ENCODE peak calls at places on chromosome 20, in four cellular contexts. P, V, Z and X are unnamed samples.
A peak's percentile ranks its signal among the peaks of the same experiment; 100 is the strongest.

GRCh38 chr20:4183361-4183760 is 168.0 kb upstream of the RNF24 start:
- DNase-seq in Z (no peak), V (no peak), P (no peak), X (no peak)

GRCh38 chr20:20317195-20318113 is 50.5 kb upstream of the INSM1 start:
- DNase-seq in Z (no peak), V (no peak), P (no peak), X (no peak)

GRCh38 chr20:33791959-33792597 is 19.1 kb upstream of the CHMP4B start:
- DNase-seq in V (peak; percentile 37), Z (peak; percentile 61), P (peak; percentile 60), X (no peak)

GRCh38 chr20:16898433-16898832 is 150.3 kb downstream of the OTOR start:
- DNase-seq in P (peak; percentile 12), V (peak; percentile 17), Z (no peak), X (no peak)

GRCh38 chr20:40462600-40462999 is 226.4 kb downstream of the MAFB start:
- DNase-seq in V (no peak), Z (no peak), P (no peak), X (no peak)

GRCh38 chr20:11344939-11345338 is 572.8 kb upstream of the BTBD3 start:
- DNase-seq in P (no peak), Z (no peak), V (no peak), X (no peak)

GRCh38 chr20:48064929-48065328 is 279.6 kb upstream of the SULF2 start:
- DNase-seq in P (peak; percentile 45), V (peak; percentile 11), Z (no peak), X (no peak)

GRCh38 chr20:62339647-62340062 is 27.5 kb downstream of the LAMA5 start:
- DNase-seq in Z (no peak), V (no peak), P (no peak), X (no peak)

GRCh38 chr20:36455972-36456625 is 85.2 kb upstream of the MYL9 start:
- DNase-seq in V (no peak), Z (no peak), P (no peak), X (no peak)

GRCh38 chr20:9112541-9113515 is 43.9 kb downstream of the PLCB4 start:
- DNase-seq in P (peak; percentile 62), Z (peak; percentile 59), V (peak; percentile 78), X (peak; percentile 55)

GRCh38 chr20:31712564-31713311 is 9.9 kb downstream of the BCL2L1 start:
- DNase-seq in V (peak; percentile 82), Z (peak; percentile 91), P (peak; percentile 63), X (peak; percentile 93)

GRCh38 chr20:9503530-9504251 is 10.7 kb upstream of the LAMP5 start:
- DNase-seq in V (peak; percentile 45), P (peak; percentile 43), Z (no peak), X (peak; percentile 88)

GRCh38 chr20:39778847-39779641 is 816.9 kb downstream of the DHX35 start:
- DNase-seq in P (no peak), V (no peak), Z (no peak), X (peak; percentile 41)

GRCh38 chr20:59173938-59174496 is 10.4 kb downstream of the ZNF831 start:
- DNase-seq in V (no peak), P (no peak), Z (no peak), X (no peak)

GRCh38 chr20:34415079-34415478 is 52.0 kb downstream of the ITCH start:
- DNase-seq in Z (peak; percentile 45), P (no peak), V (no peak), X (no peak)

GRCh38 chr20:58882704-58883089 is 30.2 kb downstream of the GNAS start:
- DNase-seq in V (no peak), Z (no peak), P (no peak), X (no peak)

GRCh38 chr20:19778404-19778803 is 20.3 kb downstream of the RIN2 start:
- DNase-seq in V (no peak), P (no peak), Z (no peak), X (no peak)

GRCh38 chr20:3390759-3391500 is 16.5 kb downstream of the DNAAF9 start:
- DNase-seq in V (no peak), P (no peak), Z (no peak), X (no peak)

GRCh38 chr20:59175861-59176260 is 12.2 kb downstream of the ZNF831 start:
- DNase-seq in Z (no peak), V (no peak), P (no peak), X (no peak)

GRCh38 chr20:19918965-19919329 is 98.2 kb upstream of the NAA20 start:
- DNase-seq in Z (no peak), V (no peak), P (no peak), X (no peak)

GRCh38 chr20:46349742-46350056 is 41.4 kb upstream of the CDH22 start:
- DNase-seq in V (no peak), P (no peak), Z (no peak), X (no peak)

GRCh38 chr20:6580486-6580885 is 187.0 kb upstream of the BMP2 start:
- DNase-seq in Z (no peak), P (no peak), V (no peak), X (no peak)

GRCh38 chr20:45835230-45836224 is 1.9 kb downstream of the SNX21 start:
- DNase-seq in V (peak; percentile 47), P (no peak), Z (no peak), X (no peak)

GRCh38 chr20:63701329-63702035 is 5.0 kb downstream of the TNFRSF6B start:
- DNase-seq in Z (no peak), P (no peak), V (no peak), X (no peak)
- TF ChIP-seq CTCF in Z (no peak), P (no peak), V (no peak), X (no peak)

DNA sequence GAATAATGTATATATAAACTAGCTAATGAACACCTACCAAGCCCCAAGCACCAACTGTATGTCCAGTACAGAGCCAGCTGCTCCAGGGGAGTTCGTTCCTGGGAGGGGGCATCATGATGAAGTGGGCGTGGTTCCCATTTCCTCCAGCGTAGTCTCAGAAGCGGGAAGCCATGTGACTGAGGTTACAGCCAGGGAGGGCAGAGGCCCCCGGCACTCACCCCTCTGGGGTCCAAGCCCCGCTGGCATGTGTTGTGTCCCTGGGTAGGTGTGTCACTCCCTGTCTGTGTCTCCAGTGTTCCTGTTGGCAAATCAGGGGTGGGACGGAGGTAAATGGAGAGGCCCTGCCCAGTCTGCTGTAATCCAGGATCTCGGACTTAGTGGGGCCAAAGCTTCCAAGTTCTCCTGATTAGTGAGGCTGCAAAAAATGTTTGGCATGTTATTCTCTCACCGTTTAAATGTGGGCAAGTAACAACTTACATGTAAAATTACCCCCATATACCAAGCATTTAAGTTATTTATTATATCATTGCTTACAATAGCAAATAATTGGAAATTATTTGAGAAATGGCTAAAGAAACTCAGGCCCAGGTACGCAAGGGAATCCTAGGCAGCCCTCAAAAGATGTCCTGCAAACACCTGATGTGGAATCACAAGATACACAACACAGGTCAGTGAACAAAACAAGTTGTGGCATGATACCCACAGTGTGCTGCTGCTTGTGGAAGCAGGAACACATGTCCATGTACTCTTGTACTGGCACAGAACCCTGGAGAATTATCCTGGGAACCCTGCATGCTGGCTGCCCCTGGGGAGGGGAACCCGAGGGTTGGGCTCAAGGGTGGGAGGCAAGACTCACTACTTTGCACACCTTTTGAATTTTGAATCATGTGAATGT is 22.2 kb downstream of the FAM110A start:
- DNase-seq in Z (no peak), V (no peak), P (no peak), X (no peak)
- H3K4me3 ChIP-seq in Z (no peak overlapping the region), V (no peak overlapping the region), P (no peak overlapping the region), X (no peak overlapping the region)

GRCh38 chr20:44222969-44223368 is 12.4 kb upstream of the OSER1 start:
- DNase-seq in P (no peak), V (no peak), Z (no peak), X (no peak)
- TF ChIP-seq CTCF in P (no peak), V (no peak), Z (no peak), X (no peak)

GRCh38 chr20:56627122-56628014 is 1.7 kb upstream of the TFAP2C start:
- DNase-seq in Z (no peak), V (no peak), P (no peak), X (no peak)

GRCh38 chr20:56626367-56627121 is 2.6 kb upstream of the TFAP2C start:
- DNase-seq in P (no peak), Z (no peak), V (no peak), X (no peak)

GRCh38 chr20:56624786-56625681 is 4.1 kb upstream of the TFAP2C start:
- DNase-seq in P (no peak), V (no peak), Z (no peak), X (no peak)

GRCh38 chr20:56628015-56628872 is 862 bp upstream of the TFAP2C start:
- DNase-seq in Z (no peak), P (no peak), V (no peak), X (no peak)

GRCh38 chr20:56625837-56626236 is 3.3 kb upstream of the TFAP2C start:
- DNase-seq in P (no peak), V (no peak), Z (no peak), X (no peak)
- H3K4me3 ChIP-seq in P (no peak overlapping the region), V (no peak overlapping the region), Z (no peak overlapping the region), X (no peak overlapping the region)

GRCh38 chr20:23666189-23666588 is 22.6 kb downstream of the CST4 start:
- DNase-seq in Z (no peak), P (no peak), V (no peak), X (no peak)
- TF ChIP-seq CTCF in Z (no peak), P (peak; percentile 62), V (peak; percentile 15), X (peak; percentile 50)

GRCh38 chr20:41618807-41619294 is 674 bp upstream of the CHD6 start:
- DNase-seq in Z (peak; percentile 19), P (no peak), V (no peak), X (no peak)

GRCh38 chr20:41617059-41617921 is 887 bp downstream of the CHD6 start:
- DNase-seq in P (peak; percentile 11), Z (peak; percentile 49), V (peak; percentile 32), X (no peak)

GRCh38 chr20:41622584-41622983 is 4.4 kb upstream of the CHD6 start:
- DNase-seq in V (no peak), Z (no peak), P (no peak), X (no peak)

GRCh38 chr20:41617931-41618806 is at the start of gene CHD6:
- DNase-seq in P (peak; percentile 100), Z (peak; percentile 99), V (peak; percentile 99), X (peak; percentile 99)

GRCh38 chr20:41619360-41620115 is 1.4 kb upstream of the CHD6 start:
- DNase-seq in V (peak; percentile 28), P (no peak), Z (no peak), X (no peak)
- H3K4me3 ChIP-seq in V (no peak overlapping the region), P (no peak overlapping the region), Z (no peak overlapping the region), X (no peak overlapping the region)